ENCODE peak calls at places on chromosomes 2 and 18, in ten cellular contexts. Z is endothelial cell of umbilical vein, V is MM.1S, B is PC-3, W is PC-9, X is HCT116, E is IMR-90, J is A549, M is GM23248, K is mammary epithelial cell. H is an unnamed sample.

GRCh38 chr2:134178109-134178877 is 75.6 kb upstream of the MGAT5 start:
- DNase-seq in W (no peak), Z (peak; percentile 10), B (no peak), V (peak; percentile 54), J (no peak), K (peak; percentile 26), M (peak; percentile 58), E (peak; percentile 11), X (no peak), H (no peak)

GRCh38 chr18:74266161-74266560 is 25.6 kb downstream of the CYB5A start:
- DNase-seq in Z (no peak), J (peak; percentile 26), B (peak; percentile 90), K (peak; percentile 7), X (no peak), V (no peak), M (no peak), W (no peak), E (peak; percentile 67), H (no peak)

GRCh38 chr2:42974697-42975357 is 182.4 kb upstream of the HAAO start:
- DNase-seq in X (peak; percentile 6), W (peak; percentile 76), V (peak; percentile 24), K (no peak), Z (peak; percentile 66), E (peak; percentile 63), B (peak; percentile 66), M (peak; percentile 83), J (peak; percentile 64), H (peak; percentile 87)

GRCh38 chr18:58942486-58942885 is 77.8 kb downstream of the ZNF532 start:
- DNase-seq in V (no peak), X (no peak), B (peak; percentile 76), W (no peak), E (no peak), M (no peak), J (peak; percentile 56), Z (peak; percentile 18), K (peak; percentile 8), H (no peak)

GRCh38 chr2:14304326-14304725 is 328.2 kb upstream of the LRATD1 start:
- DNase-seq in E (no peak), M (no peak), W (no peak), J (no peak), K (no peak), X (no peak), Z (no peak), B (peak; percentile 23), V (no peak), H (no peak)

GRCh38 chr2:7572460-7572859 is 655.2 kb downstream of the RNF144A start:
- DNase-seq in E (no peak), B (no peak), Z (no peak), J (no peak), V (no peak), M (no peak), W (no peak), K (no peak), X (no peak), H (no peak)

GRCh38 chr2:240095556-240096523 is 40.3 kb downstream of the COPS9 start:
- DNase-seq in B (no peak), W (no peak), K (no peak), X (no peak), V (no peak), Z (no peak), E (no peak), J (no peak), M (peak; percentile 3), H (no peak)

GRCh38 chr2:151827564-151828142 is 568 bp downstream of the ARL5A start:
- DNase-seq in X (no peak), E (peak; percentile 16), B (peak; percentile 14), V (peak; percentile 25), W (peak; percentile 13), J (peak; percentile 17), M (peak; percentile 56), Z (peak; percentile 56), K (no peak), H (peak; percentile 43)

GRCh38 chr18:50871846-50872245 is 7.1 kb upstream of the ME2 start:
- DNase-seq in M (no peak), J (no peak), W (no peak), V (no peak), B (no peak), X (no peak), K (peak; percentile 44), Z (no peak), E (no peak), H (no peak)

GRCh38 chr2:133124446-133124845 is 443.8 kb downstream of the NCKAP5 start:
- DNase-seq in M (no peak), K (no peak), X (no peak), W (no peak), B (no peak), V (no peak), E (no peak), Z (no peak), J (no peak), H (no peak)

GRCh38 chr2:138267161-138267901 is 234.2 kb upstream of the SPOPL start:
- DNase-seq in X (no peak), B (peak; percentile 82), Z (peak; percentile 79), W (no peak), J (no peak), V (no peak), M (peak; percentile 73), K (peak; percentile 50), E (peak; percentile 88), H (no peak)

GRCh38 chr2:65369980-65370379 is 62.4 kb downstream of the SPRED2 start:
- DNase-seq in E (no peak), B (no peak), X (no peak), Z (no peak), M (no peak), K (no peak), V (no peak), J (no peak), W (no peak), H (no peak)

GRCh38 chr2:65371094-65371474 is 61.3 kb downstream of the SPRED2 start:
- DNase-seq in J (no peak), B (no peak), W (no peak), E (no peak), Z (no peak), K (no peak), V (no peak), M (no peak), X (no peak), H (no peak)

GRCh38 chr2:65370387-65371093 is 61.9 kb downstream of the SPRED2 start:
- DNase-seq in B (peak; percentile 25), W (no peak), M (no peak), V (no peak), X (no peak), J (no peak), Z (no peak), E (no peak), K (no peak), H (no peak)

GRCh38 chr2:65368464-65368863 is 63.9 kb downstream of the SPRED2 start:
- DNase-seq in W (no peak), J (no peak), V (no peak), X (no peak), K (no peak), M (no peak), B (no peak), Z (no peak), E (no peak), H (no peak)

DNA sequence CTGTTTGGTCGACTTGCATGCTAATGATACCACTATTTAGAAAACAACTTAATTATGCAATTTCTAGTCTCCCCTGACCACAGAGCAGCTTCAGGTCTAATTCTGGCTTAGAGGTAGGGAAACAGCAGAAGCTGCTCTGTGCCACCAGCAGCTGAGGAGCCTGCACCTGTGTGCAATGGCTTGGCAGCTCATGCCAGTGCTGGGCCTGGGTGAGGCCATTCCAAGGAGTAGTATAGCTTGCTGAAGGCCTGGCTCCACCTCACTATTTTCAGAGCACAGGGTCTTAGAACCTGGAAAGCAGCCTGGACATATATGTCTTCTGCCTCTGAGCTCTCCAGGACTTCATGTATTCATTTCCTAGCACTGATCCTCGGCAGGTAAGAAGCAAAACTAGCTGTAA is 62.8 kb downstream of the SPRED2 start:
- DNase-seq in V (no peak), B (no peak), Z (no peak), E (no peak), J (no peak), W (no peak), K (no peak), X (no peak), M (no peak), H (no peak)
- H3K4me2 ChIP-seq in V (no peak overlapping the region), B (no peak overlapping the region), Z (no peak overlapping the region), E (no peak overlapping the region), J (no peak overlapping the region), W (no peak overlapping the region), K (no peak overlapping the region), X (no peak overlapping the region), M (no peak overlapping the region), H (no peak overlapping the region)

DNA sequence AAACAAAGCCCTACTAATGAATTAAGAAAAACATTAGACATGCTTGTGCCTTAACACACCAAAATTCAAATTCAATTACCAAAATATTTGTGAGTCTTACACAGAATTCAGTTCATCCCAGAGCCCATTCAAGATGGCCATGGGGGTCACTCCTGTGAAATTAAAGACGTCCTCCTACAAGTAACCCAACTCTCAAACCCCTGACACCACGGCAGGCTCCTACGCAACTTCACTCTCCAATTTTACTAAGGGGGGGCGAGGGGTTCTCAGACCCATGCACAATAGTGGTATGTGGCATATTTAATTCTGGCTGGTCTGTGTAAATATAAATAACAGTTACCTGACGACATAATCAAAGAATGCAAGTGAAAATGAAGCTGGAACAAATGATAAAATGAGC is 5.0 kb downstream of the ZNF516 start:
- DNase-seq in K (no peak), Z (no peak), X (no peak), E (no peak), M (no peak), V (no peak), J (no peak), W (no peak), B (no peak), H (no peak)
- H3K4me3 ChIP-seq in K (peak overlapping the region; percentile 84), Z (no peak overlapping the region), X (no peak overlapping the region), E (peak overlapping the region; percentile 88), M (peak overlapping the region; percentile 82), V (no peak overlapping the region), J (peak overlapping the region; percentile 91), W (peak overlapping the region; percentile 82), B (no peak overlapping the region), H (peak overlapping the region; percentile 73)

GRCh38 chr2:18387479-18388206 is 172.8 kb downstream of the RDH14 start:
- DNase-seq in J (peak; percentile 82), M (peak; percentile 73), W (peak; percentile 70), V (peak; percentile 72), E (peak; percentile 79), X (peak; percentile 68), Z (peak; percentile 74), K (peak; percentile 51), B (peak; percentile 88), H (peak; percentile 87)
- H3K4me2 ChIP-seq in J (no peak overlapping the region), M (no peak overlapping the region), W (no peak overlapping the region), V (no peak overlapping the region), E (no peak overlapping the region), X (peak overlapping the region; percentile 36), Z (no peak overlapping the region), K (no peak overlapping the region), B (no peak overlapping the region), H (no peak overlapping the region)

GRCh38 chr2:68369340-68369734 is 4.3 kb downstream of the PLEK start:
- DNase-seq in X (no peak), Z (no peak), B (no peak), K (no peak), V (no peak), E (no peak), W (no peak), M (no peak), J (no peak), H (no peak)
- H3K4me3 ChIP-seq in X (no peak overlapping the region), Z (no peak overlapping the region), B (no peak overlapping the region), K (no peak overlapping the region), V (no peak overlapping the region), E (no peak overlapping the region), W (no peak overlapping the region), M (no peak overlapping the region), J (no peak overlapping the region), H (no peak overlapping the region)